ENCODE peak calls at places on chromosomes 2 and 18, in five cellular contexts. W is ovary, S is lower lobe of right lung, O is dorsolateral prefrontal cortex, J is SJSA1. Z is an unnamed sample.

GRCh38 chr2:219870023-219870422 is 242.6 kb downstream of the SLC4A3 start:
- DNase-seq in O (no peak), J (no peak), W (no peak), S (no peak), Z (no peak)

GRCh38 chr18:35740616-35741015 is 159.1 kb downstream of the GALNT1 start:
- DNase-seq in J (no peak), O (no peak), S (no peak), W (no peak), Z (no peak)

GRCh38 chr2:111120253-111121027 is at the start of gene BCL2L11:
- DNase-seq in J (peak; percentile 88), S (peak; percentile 95), O (peak; percentile 87), W (peak; percentile 90), Z (no peak)

GRCh38 chr18:36828157-36828629 is 609 bp downstream of the TPGS2 start:
- DNase-seq in J (peak; percentile 81), O (no peak), S (no peak), W (no peak), Z (no peak)

GRCh38 chr2:23700627-23701026 is 226.3 kb downstream of the ATAD2B start:
- DNase-seq in W (no peak), S (no peak), J (no peak), O (no peak), Z (no peak)

GRCh38 chr2:189253841-189254240 is 74.3 kb upstream of the COL5A2 start:
- DNase-seq in S (no peak), O (no peak), J (no peak), W (no peak), Z (no peak)

GRCh38 chr2:105515581-105516415 is 116.9 kb upstream of the FHL2 start:
- DNase-seq in J (no peak), W (peak; percentile 48), O (peak; percentile 45), S (peak; percentile 67), Z (no peak)

GRCh38 chr2:49901202-49901865 is 747.0 kb upstream of the FSHR start:
- DNase-seq in W (no peak), O (no peak), J (no peak), S (no peak), Z (no peak)

GRCh38 chr2:152715854-152716428 is 1.3 kb downstream of the PRPF40A start:
- DNase-seq in W (no peak), O (no peak), S (no peak), J (peak; percentile 51), Z (no peak)

GRCh38 chr2:157174321-157174720 is 83.2 kb upstream of the GALNT5 start:
- DNase-seq in S (no peak), O (no peak), J (no peak), W (no peak), Z (no peak)

GRCh38 chr2:157173740-157174184 is 83.7 kb upstream of the GALNT5 start:
- DNase-seq in S (no peak), W (no peak), O (no peak), J (peak; percentile 74), Z (no peak)

GRCh38 chr2:157172239-157172638 is 85.3 kb upstream of the GALNT5 start:
- DNase-seq in O (no peak), S (no peak), J (no peak), W (no peak), Z (no peak)

GRCh38 chr2:157170299-157170698 is 87.2 kb upstream of the GALNT5 start:
- DNase-seq in O (no peak), W (no peak), J (no peak), S (no peak), Z (no peak)

GRCh38 chr2:157172866-157173578 is 84.5 kb upstream of the GALNT5 start:
- DNase-seq in W (no peak), J (no peak), O (no peak), S (no peak), Z (no peak)
- H3K27ac ChIP-seq in W (no peak overlapping the region), J (peak overlapping the region; percentile 83), O (no peak overlapping the region), S (no peak overlapping the region), Z (no peak overlapping the region)

DNA sequence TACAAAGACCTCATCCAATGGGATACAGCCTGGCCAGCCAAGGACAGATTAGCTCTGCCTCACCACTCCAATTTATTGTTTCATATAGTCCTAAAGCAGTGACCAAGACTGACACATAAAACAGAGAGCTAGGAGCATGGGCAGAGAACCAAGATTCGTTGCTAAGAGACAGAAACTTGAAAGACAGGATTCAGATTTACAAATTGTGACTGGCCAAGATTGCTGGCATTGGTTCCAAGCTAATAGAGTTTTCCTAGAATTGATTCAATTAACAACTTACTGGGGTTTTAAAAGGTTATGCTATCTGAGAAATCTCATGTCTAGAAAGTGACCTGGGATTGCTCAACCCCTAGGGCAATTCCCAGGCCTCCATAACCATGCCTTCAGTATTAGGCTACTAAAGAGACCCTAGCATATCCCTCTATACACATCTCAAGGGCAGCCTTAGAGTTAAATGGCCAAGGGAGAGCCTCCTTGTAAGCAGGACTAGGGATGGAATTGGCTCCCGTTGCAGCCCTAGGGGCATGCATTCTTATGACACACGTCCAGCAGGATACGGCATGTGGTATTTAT is 75.6 kb downstream of the ICOS start:
- DNase-seq in W (no peak), J (no peak), O (no peak), S (no peak), Z (no peak)
- H3K27ac ChIP-seq in W (no peak overlapping the region), J (no peak overlapping the region), O (no peak overlapping the region), S (no peak overlapping the region), Z (no peak overlapping the region)

GRCh38 chr2:38524580-38524979 is 78.1 kb downstream of the HNRNPLL start:
- DNase-seq in S (no peak), J (no peak), O (no peak), W (no peak), Z (no peak)
- H3K27ac ChIP-seq in S (no peak overlapping the region), J (no peak overlapping the region), O (no peak overlapping the region), W (no peak overlapping the region), Z (no peak overlapping the region)

DNA sequence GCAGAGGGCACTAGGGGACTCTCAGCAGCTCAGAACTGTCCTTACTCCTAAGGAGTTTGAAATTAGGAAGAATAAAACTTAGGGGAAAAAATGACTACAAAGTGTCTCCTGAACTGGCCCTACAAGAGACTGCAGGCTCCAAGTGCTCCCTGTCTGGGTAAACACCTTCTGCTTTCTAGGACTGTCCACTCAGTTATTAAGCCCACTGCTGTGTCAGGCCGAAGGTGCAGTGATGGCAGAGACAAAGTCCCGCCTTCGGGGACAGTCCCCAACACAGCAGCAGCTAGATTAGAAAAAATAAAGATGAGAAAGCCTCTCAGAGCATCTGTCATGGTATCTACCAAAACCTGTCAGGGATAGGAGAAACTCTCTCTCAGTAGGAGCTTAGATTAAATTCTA is 28.3 kb downstream of the TWIST2 start:
- DNase-seq in S (no peak), J (no peak), O (no peak), W (no peak), Z (no peak)
- H3K27ac ChIP-seq in S (no peak overlapping the region), J (no peak overlapping the region), O (no peak overlapping the region), W (no peak overlapping the region), Z (no peak overlapping the region)

GRCh38 chr18:6679201-6679600 is 50.3 kb upstream of the ARHGAP28 start:
- DNase-seq in O (no peak), S (no peak), W (no peak), J (no peak), Z (no peak)

GRCh38 chr18:6681331-6681875 is 48.1 kb upstream of the ARHGAP28 start:
- DNase-seq in W (no peak), J (no peak), S (no peak), O (no peak), Z (no peak)

GRCh38 chr18:6682437-6683111 is 46.9 kb upstream of the ARHGAP28 start:
- DNase-seq in J (no peak), S (no peak), O (no peak), W (peak; percentile 30), Z (no peak)

GRCh38 chr18:6672909-6673308 is 56.6 kb upstream of the ARHGAP28 start:
- DNase-seq in S (no peak), W (no peak), J (no peak), O (no peak), Z (no peak)

GRCh38 chr18:6677086-6677485 is 52.4 kb upstream of the ARHGAP28 start:
- DNase-seq in S (no peak), W (no peak), O (no peak), J (no peak), Z (no peak)
- H3K27ac ChIP-seq in S (no peak overlapping the region), W (no peak overlapping the region), O (no peak overlapping the region), J (no peak overlapping the region), Z (no peak overlapping the region)

DNA sequence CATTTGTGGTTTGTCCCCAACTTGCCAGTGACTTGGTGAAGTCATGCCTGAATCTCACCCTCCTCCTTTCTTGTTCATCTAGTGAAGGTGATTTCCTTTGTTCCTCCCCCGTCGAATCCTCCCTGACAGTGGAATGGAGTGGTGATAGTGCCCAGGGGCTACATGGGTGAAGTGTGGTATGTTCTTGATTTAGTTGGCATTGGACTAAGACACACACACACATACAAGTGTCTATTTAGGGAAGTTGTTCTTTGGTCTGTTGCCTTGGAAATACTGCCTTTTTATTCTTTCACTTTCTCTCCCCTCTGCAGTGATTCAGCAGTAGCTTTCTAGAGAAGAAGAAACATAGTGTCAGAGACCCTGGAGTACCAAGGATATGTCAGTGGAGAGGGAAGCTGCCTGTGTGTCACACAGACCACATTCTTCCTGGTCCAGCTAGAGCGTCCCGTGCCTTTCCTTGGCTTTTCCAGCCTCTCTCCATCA is 10.9 kb downstream of the INPP4A start:
- DNase-seq in O (no peak), S (no peak), J (peak; percentile 33), W (no peak), Z (no peak)
- H3K27ac ChIP-seq in O (peak overlapping the region; percentile 21), S (peak overlapping the region; percentile 65), J (peak overlapping the region; percentile 55), W (no peak overlapping the region), Z (no peak overlapping the region)

GRCh38 chr18:28176933-28177827 is at the start of gene CDH2:
- DNase-seq in O (peak; percentile 74), S (peak; percentile 44), J (peak; percentile 87), W (peak; percentile 58), Z (no peak)
- H3K27ac ChIP-seq in O (peak within 1 kb of the TSS; percentile 93), S (no peak within 1 kb of the TSS), J (peak within 1 kb of the TSS; percentile 67), W (no peak within 1 kb of the TSS), Z (peak within 1 kb of the TSS; percentile 54)

GRCh38 chr2:54074636-54075341 is 40.6 kb upstream of the ACYP2 start:
- DNase-seq in J (peak; percentile 72), O (no peak), S (no peak), W (no peak), Z (no peak)
- H3K27ac ChIP-seq in J (peak overlapping the region; percentile 58), O (no peak overlapping the region), S (no peak overlapping the region), W (no peak overlapping the region), Z (no peak overlapping the region)

GRCh38 chr2:98496750-98497493 is 52.3 kb downstream of the INPP4A start:
- DNase-seq in O (no peak), J (no peak), W (no peak), S (no peak), Z (no peak)
- H3K27ac ChIP-seq in O (no peak overlapping the region), J (no peak overlapping the region), W (no peak overlapping the region), S (no peak overlapping the region), Z (no peak overlapping the region)

GRCh38 chr2:47218066-47218581 is 63.0 kb upstream of the STPG4 start:
- DNase-seq in J (no peak), W (no peak), S (peak; percentile 61), O (no peak), Z (no peak)
- H3K27ac ChIP-seq in J (no peak overlapping the region), W (no peak overlapping the region), S (no peak overlapping the region), O (no peak overlapping the region), Z (no peak overlapping the region)

Z was measured in Panc1.